ENCODE peak calls at places on chromosomes 12 and 14, in eight cellular contexts. One of them, this sample, is unnamed.

GRCh38 chr12:131321988-131322387 is 368.3 kb downstream of the ADGRD1 start:
- DNase-seq in esophagus squamous epithelium: no peak
- DNase-seq in stomach: no peak
- DNase-seq in body of pancreas: no peak
- DNase-seq in esophagus muscularis mucosa: no peak
- DNase-seq in HepG2: no peak
- DNase-seq in H54: no peak
- DNase-seq in Peyer's patch: no peak
- DNase-seq in this sample: no peak

GRCh38 chr12:117321572-117321971 is 39.9 kb downstream of the NOS1 start:
- DNase-seq in esophagus squamous epithelium: no peak
- DNase-seq in stomach: no peak
- DNase-seq in body of pancreas: no peak
- DNase-seq in esophagus muscularis mucosa: no peak
- DNase-seq in HepG2: no peak
- DNase-seq in H54: no peak
- DNase-seq in Peyer's patch: no peak
- DNase-seq in this sample: no peak

GRCh38 chr14:75518625-75519024 is 3.6 kb upstream of the BATF start:
- DNase-seq in esophagus squamous epithelium: no peak
- DNase-seq in stomach: no peak
- DNase-seq in body of pancreas: no peak
- DNase-seq in esophagus muscularis mucosa: peak
- DNase-seq in HepG2: peak
- DNase-seq in H54: no peak
- DNase-seq in Peyer's patch: no peak
- DNase-seq in this sample: peak

GRCh38 chr14:72146241-72146640 is 214.0 kb downstream of the RGS6 start:
- DNase-seq in esophagus squamous epithelium: no peak
- DNase-seq in stomach: no peak
- DNase-seq in body of pancreas: no peak
- DNase-seq in esophagus muscularis mucosa: no peak
- DNase-seq in HepG2: no peak
- DNase-seq in H54: no peak
- DNase-seq in Peyer's patch: no peak
- DNase-seq in this sample: no peak

GRCh38 chr14:105267820-105268548 is 19.7 kb downstream of the BTBD6 start:
- DNase-seq in esophagus squamous epithelium: no peak
- DNase-seq in stomach: no peak
- DNase-seq in body of pancreas: no peak
- DNase-seq in esophagus muscularis mucosa: no peak
- DNase-seq in HepG2: no peak
- DNase-seq in H54: no peak
- DNase-seq in Peyer's patch: no peak
- DNase-seq in this sample: no peak

GRCh38 chr14:65997350-65997749 is 488.8 kb upstream of the CCDC196 start:
- DNase-seq in esophagus squamous epithelium: no peak
- DNase-seq in stomach: no peak
- DNase-seq in body of pancreas: no peak
- DNase-seq in esophagus muscularis mucosa: no peak
- DNase-seq in HepG2: no peak
- DNase-seq in H54: no peak
- DNase-seq in Peyer's patch: no peak
- DNase-seq in this sample: no peak

GRCh38 chr12:103566398-103566797 is 20.7 kb upstream of the STAB2 start:
- DNase-seq in esophagus squamous epithelium: no peak
- DNase-seq in stomach: no peak
- DNase-seq in body of pancreas: no peak
- DNase-seq in esophagus muscularis mucosa: no peak
- DNase-seq in HepG2: no peak
- DNase-seq in H54: no peak
- DNase-seq in Peyer's patch: no peak
- DNase-seq in this sample: no peak

GRCh38 chr14:89618309-89618708 is 201.3 kb upstream of the FOXN3 start:
- DNase-seq in esophagus squamous epithelium: no peak
- DNase-seq in stomach: no peak
- DNase-seq in body of pancreas: peak
- DNase-seq in esophagus muscularis mucosa: no peak
- DNase-seq in HepG2: peak
- DNase-seq in H54: no peak
- DNase-seq in Peyer's patch: no peak
- DNase-seq in this sample: peak

GRCh38 chr14:91267965-91268437 is 23.5 kb upstream of the GPR68 start:
- DNase-seq in esophagus squamous epithelium: no peak
- DNase-seq in stomach: no peak
- DNase-seq in body of pancreas: no peak
- DNase-seq in esophagus muscularis mucosa: no peak
- DNase-seq in HepG2: no peak
- DNase-seq in H54: no peak
- DNase-seq in Peyer's patch: no peak
- DNase-seq in this sample: peak

GRCh38 chr14:66070542-66071319 is 415.4 kb upstream of the CCDC196 start:
- DNase-seq in esophagus squamous epithelium: no peak
- DNase-seq in stomach: peak
- DNase-seq in body of pancreas: peak
- DNase-seq in esophagus muscularis mucosa: no peak
- DNase-seq in HepG2: peak
- DNase-seq in H54: peak
- DNase-seq in Peyer's patch: no peak
- DNase-seq in this sample: peak

GRCh38 chr12:114360485-114360884 is 45.5 kb downstream of the TBX5 start:
- DNase-seq in esophagus squamous epithelium: no peak
- DNase-seq in stomach: no peak
- DNase-seq in body of pancreas: no peak
- DNase-seq in esophagus muscularis mucosa: no peak
- DNase-seq in HepG2: no peak
- DNase-seq in H54: no peak
- DNase-seq in Peyer's patch: no peak
- DNase-seq in this sample: no peak

GRCh38 chr12:121026274-121027045 is 10.2 kb upstream of the C12orf43 start:
- DNase-seq in esophagus squamous epithelium: no peak
- DNase-seq in stomach: no peak
- DNase-seq in body of pancreas: no peak
- DNase-seq in esophagus muscularis mucosa: no peak
- DNase-seq in HepG2: peak
- DNase-seq in H54: no peak
- DNase-seq in Peyer's patch: no peak
- DNase-seq in this sample: peak

GRCh38 chr12:82896979-82897378 is 210.3 kb downstream of the TMTC2 start:
- DNase-seq in esophagus squamous epithelium: no peak
- DNase-seq in stomach: peak
- DNase-seq in body of pancreas: peak
- DNase-seq in esophagus muscularis mucosa: no peak
- DNase-seq in HepG2: no peak
- DNase-seq in H54: peak
- DNase-seq in Peyer's patch: no peak
- DNase-seq in this sample: no peak

DNA sequence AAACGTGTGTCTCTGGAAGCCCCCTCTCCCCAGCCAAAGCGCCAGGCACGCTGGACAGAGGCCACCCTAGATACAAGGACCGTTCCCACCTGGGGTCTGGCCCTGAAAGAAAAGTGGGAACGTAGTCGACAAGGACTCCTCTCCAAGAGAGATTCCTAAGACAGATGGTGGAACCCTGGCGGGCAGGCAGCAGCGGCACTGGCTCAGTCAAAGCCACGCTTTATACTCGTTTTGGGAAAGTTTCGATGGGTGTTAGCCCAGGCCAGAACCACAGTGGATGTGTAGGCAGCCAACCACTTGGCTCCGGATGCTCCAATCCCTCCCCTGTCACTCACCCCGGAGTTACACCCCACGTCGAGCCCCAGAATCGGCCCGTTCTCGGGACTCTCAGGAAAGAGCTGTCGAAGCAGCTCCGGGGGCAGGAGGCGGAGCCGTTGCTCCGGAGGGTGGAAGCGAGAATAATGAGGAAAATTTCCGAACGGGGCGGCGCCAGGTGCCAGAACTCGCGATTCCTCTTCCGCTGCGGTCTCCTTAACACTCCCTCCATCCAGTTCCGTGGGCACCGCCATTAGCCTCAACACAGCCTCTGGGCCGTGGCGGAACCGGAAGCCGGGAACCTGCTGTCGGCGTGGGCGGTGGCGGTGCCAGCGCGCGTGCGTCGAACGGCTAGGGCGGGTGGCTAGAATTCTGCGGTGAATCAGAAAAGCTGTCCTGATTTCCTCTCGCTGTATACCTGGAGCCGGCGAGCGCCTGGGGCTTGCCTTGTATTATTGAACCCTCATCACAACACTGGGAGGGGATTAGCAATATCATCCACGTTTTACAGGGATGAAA is at the start of gene BCDIN3D:
- DNase-seq in esophagus squamous epithelium: peak
- DNase-seq in stomach: peak
- DNase-seq in body of pancreas: peak
- DNase-seq in esophagus muscularis mucosa: peak
- DNase-seq in HepG2: peak
- DNase-seq in H54: peak
- DNase-seq in Peyer's patch: peak
- DNase-seq in this sample: peak
- TF ChIP-seq POLR2A in esophagus squamous epithelium: no peak
- TF ChIP-seq POLR2A in stomach: peak
- TF ChIP-seq POLR2A in body of pancreas: peak
- TF ChIP-seq POLR2A in esophagus muscularis mucosa: peak
- TF ChIP-seq POLR2A in HepG2: peak
- TF ChIP-seq POLR2A in H54: peak
- TF ChIP-seq POLR2A in Peyer's patch: peak
- TF ChIP-seq POLR2A in this sample: peak

GRCh38 chr12:107736914-107737313 is 24.0 kb downstream of the PRDM4 start:
- DNase-seq in esophagus squamous epithelium: no peak
- DNase-seq in stomach: no peak
- DNase-seq in body of pancreas: no peak
- DNase-seq in esophagus muscularis mucosa: no peak
- DNase-seq in HepG2: no peak
- DNase-seq in H54: no peak
- DNase-seq in Peyer's patch: no peak
- DNase-seq in this sample: no peak

GRCh38 chr12:107730942-107731341 is 30.0 kb downstream of the PRDM4 start:
- DNase-seq in esophagus squamous epithelium: no peak
- DNase-seq in stomach: no peak
- DNase-seq in body of pancreas: no peak
- DNase-seq in esophagus muscularis mucosa: no peak
- DNase-seq in HepG2: no peak
- DNase-seq in H54: no peak
- DNase-seq in Peyer's patch: no peak
- DNase-seq in this sample: no peak

GRCh38 chr12:107734139-107734538 is 26.8 kb downstream of the PRDM4 start:
- DNase-seq in esophagus squamous epithelium: no peak
- DNase-seq in stomach: no peak
- DNase-seq in body of pancreas: no peak
- DNase-seq in esophagus muscularis mucosa: no peak
- DNase-seq in HepG2: no peak
- DNase-seq in H54: no peak
- DNase-seq in Peyer's patch: no peak
- DNase-seq in this sample: no peak

GRCh38 chr12:107731376-107731775 is 29.6 kb downstream of the PRDM4 start:
- DNase-seq in esophagus squamous epithelium: no peak
- DNase-seq in stomach: no peak
- DNase-seq in body of pancreas: no peak
- DNase-seq in esophagus muscularis mucosa: no peak
- DNase-seq in HepG2: no peak
- DNase-seq in H54: no peak
- DNase-seq in Peyer's patch: no peak
- DNase-seq in this sample: no peak

GRCh38 chr12:107732365-107732764 is 28.6 kb downstream of the PRDM4 start:
- DNase-seq in esophagus squamous epithelium: no peak
- DNase-seq in stomach: no peak
- DNase-seq in body of pancreas: no peak
- DNase-seq in esophagus muscularis mucosa: no peak
- DNase-seq in HepG2: no peak
- DNase-seq in H54: no peak
- DNase-seq in Peyer's patch: no peak
- DNase-seq in this sample: no peak
- TF ChIP-seq POLR2A in esophagus squamous epithelium: no peak
- TF ChIP-seq POLR2A in stomach: no peak
- TF ChIP-seq POLR2A in body of pancreas: no peak
- TF ChIP-seq POLR2A in esophagus muscularis mucosa: no peak
- TF ChIP-seq POLR2A in HepG2: no peak
- TF ChIP-seq POLR2A in H54: no peak
- TF ChIP-seq POLR2A in Peyer's patch: no peak
- TF ChIP-seq POLR2A in this sample: no peak

DNA sequence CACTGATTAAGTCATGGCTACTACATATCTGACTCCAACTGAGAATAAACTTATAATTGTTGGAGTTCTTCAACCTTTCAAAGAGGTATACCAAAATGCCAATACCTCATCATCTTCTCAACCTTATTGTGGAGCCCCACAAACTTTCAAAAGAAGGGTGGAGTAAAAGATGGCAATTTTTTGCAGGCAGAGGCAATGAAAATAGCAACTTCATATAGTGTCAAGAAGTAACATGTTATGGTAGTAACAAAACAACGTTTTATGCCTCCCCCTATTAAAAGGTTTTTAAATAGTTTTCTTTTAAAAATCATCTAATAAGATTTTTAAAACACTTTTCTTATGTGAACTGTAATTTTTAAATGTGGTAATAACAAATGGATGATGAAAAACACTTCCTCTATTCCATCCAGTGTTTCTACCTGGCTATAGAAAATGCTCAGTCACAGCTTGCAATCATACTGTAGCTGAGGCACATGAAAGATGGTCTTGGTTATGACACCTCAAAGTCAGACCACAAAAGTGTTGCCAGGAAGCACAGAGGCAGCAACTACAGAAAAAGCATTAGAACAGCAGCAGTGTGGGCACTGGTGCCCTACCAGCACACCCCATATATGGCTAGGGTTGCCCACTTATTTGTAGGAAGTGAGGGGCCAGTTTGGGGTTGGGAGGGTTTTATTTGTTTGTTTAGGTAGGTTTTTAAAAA is 7.0 kb downstream of the PPP1R12A start:
- DNase-seq in esophagus squamous epithelium: no peak
- DNase-seq in stomach: no peak
- DNase-seq in body of pancreas: no peak
- DNase-seq in esophagus muscularis mucosa: no peak
- DNase-seq in HepG2: no peak
- DNase-seq in H54: no peak
- DNase-seq in Peyer's patch: no peak
- DNase-seq in this sample: peak
- TF ChIP-seq POLR2A in esophagus squamous epithelium: no peak
- TF ChIP-seq POLR2A in stomach: no peak
- TF ChIP-seq POLR2A in body of pancreas: no peak
- TF ChIP-seq POLR2A in esophagus muscularis mucosa: no peak
- TF ChIP-seq POLR2A in HepG2: no peak
- TF ChIP-seq POLR2A in H54: no peak
- TF ChIP-seq POLR2A in Peyer's patch: no peak
- TF ChIP-seq POLR2A in this sample: no peak

DNA sequence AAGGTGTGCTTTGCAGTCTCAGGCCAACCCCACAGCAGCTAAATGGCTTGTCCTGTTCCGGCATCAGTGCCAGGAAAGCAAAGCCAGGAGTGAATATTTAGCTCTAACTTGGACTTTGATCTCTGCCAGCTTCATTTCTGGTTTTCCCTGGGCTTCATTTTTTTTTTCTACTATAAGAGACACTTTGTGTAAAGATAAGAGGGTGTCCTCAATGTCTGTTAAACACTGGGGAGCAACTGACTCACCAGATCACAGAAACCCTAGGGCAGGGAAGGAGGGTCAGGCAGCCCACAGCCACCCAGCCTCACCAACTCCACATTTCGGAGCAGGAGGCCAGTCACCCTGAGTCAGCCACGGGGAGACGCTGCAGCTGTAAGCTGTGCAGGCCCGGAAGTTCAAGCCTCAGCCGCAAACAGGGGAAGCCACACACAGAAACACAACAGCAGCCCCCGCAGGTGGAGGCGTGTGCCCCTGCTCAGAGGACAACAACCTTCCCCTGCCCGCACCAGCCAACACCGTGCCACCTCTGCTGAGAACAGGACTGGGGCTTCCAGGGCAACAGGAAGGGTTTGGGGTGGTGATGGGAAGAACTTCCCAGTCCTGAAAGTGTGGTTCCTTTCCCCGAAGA is 6.3 kb downstream of the TNFRSF1A start:
- DNase-seq in esophagus squamous epithelium: no peak
- DNase-seq in stomach: peak
- DNase-seq in body of pancreas: peak
- DNase-seq in esophagus muscularis mucosa: peak
- DNase-seq in HepG2: peak
- DNase-seq in H54: no peak
- DNase-seq in Peyer's patch: peak
- DNase-seq in this sample: peak
- TF ChIP-seq POLR2A in esophagus squamous epithelium: no peak
- TF ChIP-seq POLR2A in stomach: no peak
- TF ChIP-seq POLR2A in body of pancreas: peak
- TF ChIP-seq POLR2A in esophagus muscularis mucosa: no peak
- TF ChIP-seq POLR2A in HepG2: no peak
- TF ChIP-seq POLR2A in H54: peak
- TF ChIP-seq POLR2A in Peyer's patch: no peak
- TF ChIP-seq POLR2A in this sample: no peak